ENCODE peak calls at places on chromosomes 4 and X, in nine cellular contexts. W, V, S, E, N, Y, Q, A and I are unnamed samples.

GRCh38 chr4:154292589-154292988 is 199.0 kb downstream of the DCHS2 start:
- DNase-seq in Q (no peak), N (no peak), W (no peak), S (no peak), Y (no peak), A (no peak), V (no peak), E (no peak), I (no peak)

GRCh38 chrX:70174754-70175153 is 2.5 kb upstream of the DGAT2L6 start:
- DNase-seq in E (no peak), A (no peak), V (no peak), Y (no peak), Q (no peak), N (no peak), S (no peak), W (no peak), I (no peak)

GRCh38 chr4:184728858-184729257 is 5.0 kb downstream of the CENPU start:
- DNase-seq in A (no peak), N (no peak), Y (no peak), E (no peak), Q (no peak), S (no peak), W (no peak), V (no peak), I (no peak)

GRCh38 chr4:173794662-173795061 is 264.6 kb upstream of the HAND2 start:
- DNase-seq in V (no peak), E (no peak), N (no peak), S (no peak), Q (no peak), Y (no peak), W (no peak), A (no peak), I (peak)

GRCh38 chr4:6142511-6142910 is 57.8 kb downstream of the JAKMIP1 start:
- DNase-seq in Q (no peak), N (no peak), E (no peak), A (no peak), S (no peak), Y (no peak), V (no peak), W (no peak), I (no peak)

GRCh38 chrX:136850441-136851175 is 29.9 kb downstream of the RBMX start:
- DNase-seq in Q (no peak), Y (no peak), W (peak), V (no peak), S (no peak), E (no peak), A (no peak), N (no peak), I (no peak)

GRCh38 chrX:36867143-36867542 is 141.0 kb upstream of the FAM47C start:
- DNase-seq in S (no peak), Y (no peak), N (peak), A (no peak), Q (no peak), E (no peak), W (no peak), V (no peak), I (no peak)

GRCh38 chrX:151912221-151912620 is 468 bp upstream of the MAGEA4 start:
- DNase-seq in Y (no peak), S (no peak), E (no peak), V (no peak), N (no peak), W (no peak), Q (no peak), A (no peak), I (no peak)

GRCh38 chr4:40180356-40180755 is 16.5 kb upstream of the RHOH start:
- DNase-seq in Q (no peak), V (no peak), N (peak), E (no peak), W (no peak), A (no peak), S (no peak), Y (no peak), I (peak)

GRCh38 chr4:168840988-168841681 is 168.9 kb downstream of the CBR4 start:
- DNase-seq in V (no peak), Q (no peak), N (no peak), S (no peak), A (no peak), E (peak), W (no peak), Y (no peak), I (no peak)

GRCh38 chr4:44145868-44146267 is 302.7 kb downstream of the KCTD8 start:
- DNase-seq in Q (no peak), V (no peak), N (no peak), A (no peak), S (no peak), W (no peak), Y (no peak), E (no peak), I (no peak)

GRCh38 chr4:1285790-1286553 is 3.7 kb upstream of the MAEA start:
- DNase-seq in S (no peak), N (peak), E (no peak), A (no peak), Y (no peak), W (peak), Q (no peak), V (no peak), I (no peak)

GRCh38 chr4:165508372-165509120 is 129.7 kb downstream of the CPE start:
- DNase-seq in V (no peak), E (no peak), Q (no peak), A (no peak), Y (no peak), W (no peak), N (no peak), S (no peak), I (no peak)

GRCh38 chrX:115949900-115950822 is 220.4 kb upstream of the AGTR2 start:
- DNase-seq in Q (no peak), S (peak), E (peak), V (no peak), N (no peak), W (no peak), Y (no peak), A (no peak), I (no peak)

GRCh38 chr4:83386931-83387897 is 52.6 kb upstream of the HPSE start:
- DNase-seq in Y (no peak), E (no peak), Q (no peak), V (no peak), S (no peak), N (no peak), W (no peak), A (no peak), I (no peak)

GRCh38 chr4:40550900-40551546 is 78.6 kb downstream of the RBM47 start:
- DNase-seq in Y (no peak), N (peak), A (no peak), E (peak), V (no peak), Q (no peak), S (peak), W (peak), I (no peak)

DNA sequence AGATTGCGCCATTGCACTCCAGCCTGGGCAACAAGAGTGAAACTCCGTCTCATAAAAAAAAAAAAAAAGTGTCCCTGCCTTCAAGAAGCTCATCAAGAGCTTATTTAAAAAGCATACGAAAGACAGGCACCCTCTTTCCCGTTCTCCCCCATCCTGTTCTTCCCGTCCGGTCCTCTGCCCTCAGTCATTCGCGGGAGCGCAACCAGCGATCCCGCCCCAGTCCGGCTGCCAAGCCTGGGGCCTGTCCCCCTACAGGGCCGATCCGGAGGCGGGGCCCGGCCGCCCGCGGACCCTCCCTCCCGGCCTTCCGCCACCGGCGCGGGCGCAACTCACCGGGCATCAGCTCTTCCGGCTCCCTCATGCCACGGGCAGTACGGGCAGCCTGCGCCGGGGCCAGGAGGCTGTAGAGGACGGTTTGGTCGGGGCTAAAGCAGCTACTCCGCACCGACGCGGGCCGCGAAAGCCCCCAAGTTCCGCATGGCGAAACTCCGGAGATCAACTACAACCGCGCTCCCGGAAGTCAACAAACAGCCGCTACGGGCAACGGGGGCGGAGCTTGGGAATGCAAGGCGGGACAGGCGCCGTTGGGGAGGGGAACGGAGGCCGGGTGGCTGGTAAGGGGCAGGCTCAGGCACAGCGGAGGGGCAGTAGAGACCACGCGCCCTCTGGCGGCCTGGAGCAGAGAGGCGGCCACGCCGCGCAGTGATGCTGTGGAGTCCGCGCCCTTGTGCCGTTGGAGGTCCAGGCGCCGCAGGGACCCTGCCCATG is at the start of gene RPGR:
- DNase-seq in A (peak), Q (peak), V (peak), Y (peak), N (peak), E (peak), S (peak), W (peak), I (peak)
- TF ChIP-seq POLR2A in A (no peak), Q (no peak), V (no peak), Y (no peak), N (peak), E (peak), S (peak), W (peak), I (peak)

GRCh38 chrX:75155830-75156525 is at the start of gene ABCB7:
- DNase-seq in Q (no peak), E (peak), V (no peak), Y (peak), S (peak), N (peak), W (peak), A (peak), I (peak)
- TF ChIP-seq POLR2A in Q (no peak), E (no peak), V (no peak), Y (peak), S (peak), N (peak), W (no peak), A (no peak), I (peak)

GRCh38 chrX:52933213-52933612 is 25.1 kb downstream of the FAM156A start:
- DNase-seq in V (no peak), S (no peak), Q (no peak), Y (no peak), N (no peak), E (no peak), A (no peak), W (no peak), I (no peak)

GRCh38 chrX:52933976-52934703 is 24.2 kb downstream of the FAM156A start:
- DNase-seq in Q (no peak), W (no peak), E (no peak), S (no peak), Y (no peak), V (no peak), A (no peak), N (no peak), I (no peak)

DNA sequence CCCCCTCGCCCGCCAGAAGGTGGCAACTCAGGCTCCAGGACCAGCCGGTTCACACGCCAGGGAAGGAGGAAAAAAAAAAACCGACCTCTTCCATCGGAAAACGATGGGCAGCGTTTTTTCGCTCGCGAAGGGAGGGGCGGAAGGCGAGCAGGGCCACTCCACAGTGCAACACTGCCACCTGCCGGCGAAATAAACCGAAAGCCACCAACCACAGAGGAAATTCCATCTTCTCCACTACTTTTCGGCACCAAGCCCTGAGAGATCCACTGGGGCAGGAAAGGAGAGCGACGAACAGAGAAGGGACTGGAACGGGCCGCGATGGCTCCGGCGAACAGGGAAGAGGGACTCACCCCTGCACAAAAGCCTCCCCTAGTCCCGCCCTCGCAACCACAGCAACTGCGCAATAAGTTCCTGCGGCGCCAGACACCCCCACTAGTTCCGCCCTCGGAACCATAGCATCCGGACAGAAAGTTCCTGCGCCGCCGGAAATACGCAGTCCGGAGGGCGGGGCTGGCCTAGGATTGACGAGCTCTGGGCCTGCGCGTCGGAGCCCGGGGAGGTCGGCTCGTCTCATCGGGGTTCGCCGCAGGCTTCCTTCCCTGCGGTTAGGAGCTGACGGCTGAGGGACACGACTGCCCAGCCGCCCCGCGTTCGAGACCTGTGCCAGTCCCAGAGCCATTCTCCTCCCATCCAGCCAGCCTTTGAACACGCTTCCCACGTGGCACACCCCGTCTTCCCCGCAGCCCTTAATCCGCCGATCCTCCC is 23.4 kb downstream of the FAM156A start:
- DNase-seq in V (peak), Q (peak), A (peak), Y (peak), S (peak), N (peak), W (peak), E (peak), I (peak)
- TF ChIP-seq POLR2A in V (no peak), Q (peak), A (no peak), Y (peak), S (peak), N (peak), W (peak), E (peak), I (peak)

DNA sequence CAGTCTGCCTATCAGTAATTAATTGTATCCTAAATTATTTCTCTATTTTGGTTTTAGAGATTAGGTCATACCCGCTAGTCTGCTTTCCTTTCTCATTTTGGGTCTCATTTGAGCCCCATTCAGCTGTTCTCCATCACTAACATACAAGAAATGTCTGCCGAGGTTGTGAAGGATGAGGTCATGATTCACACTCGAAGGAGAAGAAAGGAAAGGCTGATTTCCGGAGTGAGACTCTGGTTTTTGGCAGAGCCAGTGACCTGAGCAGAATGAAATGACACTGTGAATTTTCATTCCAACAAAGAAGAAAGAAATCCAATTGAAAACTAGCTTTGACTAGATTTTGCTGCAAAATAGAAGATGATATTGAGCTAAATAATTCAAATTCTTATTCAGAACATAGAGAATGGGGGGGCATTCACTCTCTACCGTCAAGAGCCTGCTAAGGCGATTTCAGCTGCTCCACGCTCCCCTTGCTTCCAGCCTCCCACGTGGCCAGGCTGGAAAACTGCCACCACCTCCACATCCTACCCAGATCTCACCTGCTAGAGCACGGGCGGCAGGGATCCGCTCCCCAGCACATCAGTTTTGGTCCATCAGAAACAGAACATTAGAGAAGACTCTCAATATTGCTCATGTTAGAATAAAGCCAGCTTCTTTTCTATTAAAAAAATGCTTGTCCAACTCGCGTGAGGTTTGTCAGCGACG is 39.0 kb downstream of the F11 start:
- DNase-seq in A (no peak), W (no peak), E (no peak), S (no peak), V (no peak), Q (no peak), N (no peak), Y (no peak), I (no peak)
- TF ChIP-seq POLR2A in A (no peak), W (no peak), E (no peak), S (no peak), V (no peak), Q (no peak), N (no peak), Y (no peak), I (no peak)